ENCODE peak calls at places on chromosomes 5 and 9, in seven cellular contexts. K, X, O, I, C, H and U are unnamed samples.

GRCh38 chr5:67490543-67491321 is 294.1 kb upstream of the CD180 start:
- DNase-seq in I (no peak), H (no peak), K (no peak), X (no peak), C (no peak), O (no peak), U (no peak)

GRCh38 chr5:128199104-128199503 is 115.5 kb downstream of the SLC12A2 start:
- DNase-seq in O (no peak), C (no peak), K (no peak), H (no peak), I (no peak), X (peak; percentile 57), U (no peak)

GRCh38 chr9:121619566-121619965 is 31.9 kb upstream of the DAB2IP start:
- DNase-seq in H (no peak), I (no peak), X (no peak), C (no peak), K (no peak), O (no peak), U (no peak)

GRCh38 chr9:124411514-124412227 is 3.6 kb downstream of the PSMB7 start:
- DNase-seq in O (peak; percentile 51), H (no peak), X (peak; percentile 82), C (no peak), K (no peak), I (no peak), U (no peak)

GRCh38 chr9:77224750-77225312 is 47.5 kb downstream of the VPS13A start:
- DNase-seq in C (no peak), O (no peak), H (no peak), X (peak; percentile 26), K (no peak), I (no peak), U (peak; percentile 48)

GRCh38 chr5:87069311-87069710 is 198.4 kb upstream of the RASA1 start:
- DNase-seq in I (no peak), X (no peak), C (no peak), H (no peak), K (no peak), O (no peak), U (no peak)

GRCh38 chr9:120306561-120306960 is 273.4 kb downstream of the CDK5RAP2 start:
- DNase-seq in X (no peak), O (no peak), I (no peak), K (no peak), C (no peak), H (no peak), U (no peak)

GRCh38 chr5:95682891-95683290 is at the start of gene SPATA9:
- DNase-seq in X (no peak), I (no peak), C (no peak), O (no peak), H (no peak), K (no peak), U (no peak)

GRCh38 chr5:91030521-91031395 is 352.4 kb downstream of the ARRDC3 start:
- DNase-seq in C (no peak), O (no peak), H (no peak), I (no peak), K (no peak), X (no peak), U (no peak)

GRCh38 chr5:179451099-179451812 is 99.1 kb upstream of the RUFY1 start:
- DNase-seq in I (no peak), C (no peak), K (no peak), O (no peak), H (no peak), X (no peak), U (no peak)

GRCh38 chr9:137045294-137046093 is 483 bp downstream of the NPDC1 start:
- DNase-seq in K (no peak), H (no peak), C (no peak), I (no peak), X (peak; percentile 37), O (peak; percentile 62), U (no peak)

GRCh38 chr5:16754621-16755020 is 137.8 kb upstream of the RETREG1 start:
- DNase-seq in H (no peak), O (no peak), X (no peak), C (no peak), K (no peak), I (no peak), U (no peak)

GRCh38 chr5:146805099-146805498 is 73.5 kb downstream of the PPP2R2B start:
- DNase-seq in C (no peak), O (no peak), K (no peak), H (no peak), I (no peak), X (no peak), U (no peak)

GRCh38 chr5:958701-959571 is 49.7 kb upstream of the NKD2 start:
- DNase-seq in X (peak; percentile 86), I (peak; percentile 83), H (no peak), O (no peak), K (no peak), C (no peak), U (no peak)

GRCh38 chr5:33781286-33781685 is 110.5 kb downstream of the ADAMTS12 start:
- DNase-seq in H (no peak), C (no peak), K (no peak), I (no peak), X (peak; percentile 65), O (peak; percentile 73), U (peak; percentile 32)

GRCh38 chr5:173880306-173880985 is 7.7 kb upstream of the CPEB4 start:
- DNase-seq in I (no peak), O (peak; percentile 83), C (no peak), K (no peak), X (peak; percentile 73), H (no peak), U (peak; percentile 48)

GRCh38 chr5:40904205-40904993 is 4.9 kb upstream of the C7 start:
- DNase-seq in O (peak; percentile 56), I (peak; percentile 73), K (peak; percentile 17), H (peak; percentile 0), X (peak; percentile 93), C (peak; percentile 49), U (peak; percentile 13)

GRCh38 chr9:89387970-89388867 is 69.9 kb downstream of the SECISBP2 start:
- DNase-seq in O (peak; percentile 86), I (peak; percentile 62), H (no peak), C (no peak), K (no peak), X (peak; percentile 90), U (peak; percentile 81)

GRCh38 chr5:126446498-126447224 is 23.5 kb downstream of the GRAMD2B start:
- DNase-seq in K (peak; percentile 80), I (no peak), H (no peak), O (peak; percentile 70), C (peak; percentile 56), X (peak; percentile 51), U (peak; percentile 77)

GRCh38 chr5:137573376-137573775 is 74.2 kb upstream of the SPOCK1 start:
- DNase-seq in C (no peak), I (no peak), O (no peak), H (no peak), X (no peak), K (no peak), U (no peak)

GRCh38 chr9:137085918-137086530 is 761 bp upstream of the MAN1B1 start:
- DNase-seq in X (peak; percentile 26), K (peak; percentile 36), I (no peak), C (no peak), O (peak; percentile 44), H (no peak), U (peak; percentile 32)

GRCh38 chr5:127002390-127002789 is 28.0 kb downstream of the MARCHF3 start:
- DNase-seq in X (peak; percentile 82), I (no peak), C (no peak), H (no peak), K (no peak), O (peak; percentile 55), U (no peak)

GRCh38 chr5:29016067-29016466 is 1977.7 kb upstream of the CDH9 start:
- DNase-seq in C (no peak), I (no peak), H (no peak), K (no peak), X (no peak), O (no peak), U (no peak)